ENCODE peak calls at places on chromosomes 16 and 17, in five cellular contexts. One of them, this sample, is unnamed.

GRCh38 chr16:28064150-28064549 is 636 bp upstream of the GSG1L start:
- DNase-seq in AG04450: no peak
- DNase-seq in hepatocyte: no peak
- DNase-seq in A549: no peak
- DNase-seq in T-helper 2 cell: no peak
- DNase-seq in this sample: no peak

GRCh38 chr17:82246365-82247174 is 17.7 kb downstream of the SLC16A3 start:
- DNase-seq in AG04450: no peak
- DNase-seq in hepatocyte: peak
- DNase-seq in T-helper 2 cell: no peak
- DNase-seq in A549: peak
- DNase-seq in this sample: no peak

GRCh38 chr16:17476414-17477259 is 5.9 kb upstream of the XYLT1 start:
- DNase-seq in hepatocyte: peak
- DNase-seq in A549: peak
- DNase-seq in AG04450: peak
- DNase-seq in T-helper 2 cell: peak
- DNase-seq in this sample: peak

GRCh38 chr16:68257906-68258800 is 6.2 kb upstream of the SLC7A6 start:
- DNase-seq in hepatocyte: peak
- DNase-seq in A549: no peak
- DNase-seq in T-helper 2 cell: no peak
- DNase-seq in AG04450: no peak
- DNase-seq in this sample: no peak

GRCh38 chr17:3167574-3167973 is 29.7 kb upstream of the OR1A2 start:
- DNase-seq in A549: no peak
- DNase-seq in AG04450: no peak
- DNase-seq in hepatocyte: no peak
- DNase-seq in T-helper 2 cell: no peak
- DNase-seq in this sample: no peak

GRCh38 chr17:29140631-29141483 is 39.3 kb downstream of the MYO18A start:
- DNase-seq in AG04450: no peak
- DNase-seq in A549: no peak
- DNase-seq in T-helper 2 cell: peak
- DNase-seq in hepatocyte: no peak
- DNase-seq in this sample: no peak

GRCh38 chr16:54458923-54459322 is 172.3 kb upstream of the IRX3 start:
- DNase-seq in T-helper 2 cell: no peak
- DNase-seq in A549: no peak
- DNase-seq in AG04450: no peak
- DNase-seq in hepatocyte: no peak
- DNase-seq in this sample: no peak

GRCh38 chr17:31048780-31049179 is 46.0 kb upstream of the NF1 start:
- DNase-seq in T-helper 2 cell: no peak
- DNase-seq in A549: no peak
- DNase-seq in hepatocyte: no peak
- DNase-seq in AG04450: no peak
- DNase-seq in this sample: no peak

GRCh38 chr17:18258356-18259038 is at the start of gene FLII:
- DNase-seq in AG04450: no peak
- DNase-seq in T-helper 2 cell: peak
- DNase-seq in hepatocyte: peak
- DNase-seq in A549: peak
- DNase-seq in this sample: peak

GRCh38 chr16:14378131-14378551 is 251.9 kb downstream of the PARN start:
- DNase-seq in AG04450: peak
- DNase-seq in T-helper 2 cell: no peak
- DNase-seq in A549: peak
- DNase-seq in hepatocyte: peak
- DNase-seq in this sample: no peak

GRCh38 chr16:30567160-30567990 is 4.1 kb downstream of the ZNF688 start:
- DNase-seq in hepatocyte: no peak
- DNase-seq in T-helper 2 cell: peak
- DNase-seq in AG04450: no peak
- DNase-seq in A549: no peak
- DNase-seq in this sample: no peak

GRCh38 chr17:8837438-8838075 is 29.9 kb downstream of the PIK3R6 start:
- DNase-seq in T-helper 2 cell: no peak
- DNase-seq in AG04450: no peak
- DNase-seq in A549: no peak
- DNase-seq in hepatocyte: no peak
- DNase-seq in this sample: no peak

GRCh38 chr17:16486373-16487250 is 5.4 kb downstream of the LRRC75A start:
- DNase-seq in hepatocyte: peak
- DNase-seq in T-helper 2 cell: no peak
- DNase-seq in A549: no peak
- DNase-seq in AG04450: no peak
- DNase-seq in this sample: peak

GRCh38 chr17:62869885-62870580 is 61.9 kb upstream of the MARCHF10 start:
- DNase-seq in T-helper 2 cell: peak
- DNase-seq in A549: no peak
- DNase-seq in AG04450: no peak
- DNase-seq in hepatocyte: peak
- DNase-seq in this sample: peak

GRCh38 chr17:82876149-82876548 is 36.3 kb upstream of the ZNF750 start:
- DNase-seq in AG04450: no peak
- DNase-seq in A549: no peak
- DNase-seq in hepatocyte: peak
- DNase-seq in T-helper 2 cell: no peak
- DNase-seq in this sample: no peak

GRCh38 chr16:11128211-11129123 is 127.5 kb downstream of the SOCS1 start:
- DNase-seq in hepatocyte: peak
- DNase-seq in T-helper 2 cell: peak
- DNase-seq in AG04450: no peak
- DNase-seq in A549: no peak
- DNase-seq in this sample: no peak

GRCh38 chr16:4372578-4373355 is 1.1 kb downstream of the VASN start:
- DNase-seq in A549: peak
- DNase-seq in hepatocyte: peak
- DNase-seq in T-helper 2 cell: no peak
- DNase-seq in AG04450: no peak
- DNase-seq in this sample: no peak

GRCh38 chr16:1385232-1385631 is 29.3 kb downstream of the UNKL start:
- DNase-seq in A549: no peak
- DNase-seq in T-helper 2 cell: no peak
- DNase-seq in hepatocyte: no peak
- DNase-seq in AG04450: no peak
- DNase-seq in this sample: no peak

GRCh38 chr16:51839697-51840462 is 688.8 kb upstream of the SALL1 start:
- DNase-seq in T-helper 2 cell: no peak
- DNase-seq in A549: no peak
- DNase-seq in hepatocyte: no peak
- DNase-seq in AG04450: no peak
- DNase-seq in this sample: no peak

GRCh38 chr16:81003610-81004460 is 2.9 kb downstream of the CMC2 start:
- DNase-seq in hepatocyte: no peak
- DNase-seq in AG04450: no peak
- DNase-seq in T-helper 2 cell: peak
- DNase-seq in A549: no peak
- DNase-seq in this sample: no peak

GRCh38 chr16:30054959-30055553 is 10.5 kb upstream of the ALDOA start:
- DNase-seq in T-helper 2 cell: peak
- DNase-seq in AG04450: no peak
- DNase-seq in A549: peak
- DNase-seq in hepatocyte: no peak
- DNase-seq in this sample: no peak

GRCh38 chr16:72985148-72985882 is 62.6 kb downstream of the ZFHX3 start:
- DNase-seq in hepatocyte: no peak
- DNase-seq in AG04450: no peak
- DNase-seq in A549: no peak
- DNase-seq in T-helper 2 cell: no peak
- DNase-seq in this sample: no peak